ENCODE peak calls at places on chromosome 7, in four cellular contexts. H is H9, I is mesendoderm, O is H1. Y is an unnamed sample.

GRCh38 chr7:15305002-15305600 is 256.7 kb downstream of the AGMO start:
- DNase-seq in H (peak; percentile 38), O (no peak), I (peak; percentile 64), Y (peak; percentile 57)

GRCh38 chr7:36747251-36747968 is 23.1 kb upstream of the AOAH start:
- DNase-seq in I (peak; percentile 53), H (no peak), O (no peak), Y (no peak)

GRCh38 chr7:151858456-151858855 is 18.5 kb downstream of the PRKAG2 start:
- DNase-seq in H (no peak), I (no peak), O (no peak), Y (no peak)

GRCh38 chr7:33669251-33669670 is 236.1 kb upstream of the BMPER start:
- DNase-seq in I (peak; percentile 92), O (no peak), H (no peak), Y (peak; percentile 26)

GRCh38 chr7:67429735-67430134 is 433.1 kb downstream of the TYW1 start:
- DNase-seq in O (no peak), I (no peak), H (no peak), Y (no peak)

GRCh38 chr7:55118426-55118825 is 99.6 kb downstream of the EGFR start:
- DNase-seq in I (no peak), H (no peak), O (no peak), Y (no peak)

GRCh38 chr7:99562832-99563231 is 4.4 kb downstream of the ZNF655 start:
- DNase-seq in H (no peak), I (peak; percentile 98), O (no peak), Y (peak; percentile 94)

GRCh38 chr7:17661982-17662585 is 278.2 kb downstream of the SNX13 start:
- DNase-seq in H (no peak), I (peak; percentile 90), O (no peak), Y (no peak)

GRCh38 chr7:23680417-23681405 is 712 bp downstream of the FAM221A start:
- DNase-seq in I (peak; percentile 88), H (peak; percentile 86), O (peak; percentile 72), Y (no peak)

GRCh38 chr7:79598351-79598750 is 144.9 kb upstream of the MAGI2 start:
- DNase-seq in H (no peak), O (no peak), I (no peak), Y (no peak)

GRCh38 chr7:120833551-120833950 is 24.4 kb downstream of the TSPAN12 start:
- DNase-seq in H (no peak), O (no peak), I (peak; percentile 14), Y (no peak)

GRCh38 chr7:137992738-137993394 is 9.0 kb downstream of the CREB3L2 start:
- DNase-seq in I (no peak), O (no peak), H (no peak), Y (peak; percentile 81)

GRCh38 chr7:128192497-128193142 is 48.5 kb upstream of the LEP start:
- DNase-seq in I (no peak), O (no peak), H (peak; percentile 39), Y (no peak)

GRCh38 chr7:133303931-133304330 is 51.1 kb downstream of the EXOC4 start:
- DNase-seq in O (no peak), H (no peak), I (no peak), Y (no peak)

GRCh38 chr7:114981323-114981722 is 59.4 kb downstream of the MDFIC start:
- DNase-seq in O (no peak), I (peak; percentile 16), H (no peak), Y (no peak)

GRCh38 chr7:73770002-73770859 is at the start of gene CLDN3:
- DNase-seq in I (peak; percentile 83), O (peak; percentile 92), H (peak; percentile 96), Y (peak; percentile 78)

GRCh38 chr7:129341838-129342806 is 92.1 kb upstream of the STRIP2 start:
- DNase-seq in I (no peak), H (no peak), O (no peak), Y (no peak)

GRCh38 chr7:94050046-94050445 is 45.9 kb upstream of the BET1 start:
- DNase-seq in H (no peak), O (no peak), I (no peak), Y (no peak)

GRCh38 chr7:136405931-136406777 is 429.0 kb upstream of the MTPN start:
- DNase-seq in O (no peak), H (peak; percentile 61), I (peak; percentile 88), Y (peak; percentile 15)

GRCh38 chr7:114784756-114785155 is 137.1 kb upstream of the MDFIC start:
- DNase-seq in O (no peak), H (no peak), I (no peak), Y (no peak)

GRCh38 chr7:97024209-97025129 is at the start of gene DLX5:
- DNase-seq in I (peak; percentile 83), H (peak; percentile 91), O (peak; percentile 87), Y (peak; percentile 77)

GRCh38 chr7:125386211-125386610 is 456.6 kb upstream of the POT1 start:
- DNase-seq in H (no peak), O (no peak), I (peak; percentile 53), Y (peak; percentile 66)

GRCh38 chr7:139720705-139721231 is 57.0 kb downstream of the HIPK2 start:
- DNase-seq in O (no peak), I (no peak), H (no peak), Y (no peak)

GRCh38 chr7:119377-120163 is 72.8 kb upstream of the FAM20C start:
- DNase-seq in I (no peak), H (no peak), O (no peak), Y (no peak)

GRCh38 chr7:64114791-64115190 is 69.6 kb downstream of the ZNF727 start:
- DNase-seq in I (no peak), O (no peak), H (no peak), Y (no peak)

GRCh38 chr7:124754576-124755264 is 10.9 kb downstream of the GPR37 start:
- DNase-seq in H (no peak), I (no peak), O (no peak), Y (no peak)

GRCh38 chr7:75055830-75056431 is 17.7 kb downstream of the RCC1L start:
- DNase-seq in H (no peak), O (no peak), I (no peak), Y (no peak)

GRCh38 chr7:149239345-149240143 is at the start of gene ZNF212:
- DNase-seq in H (peak; percentile 97), I (peak; percentile 95), O (peak; percentile 92), Y (peak; percentile 99)

GRCh38 chr7:377069-378040 is 87.4 kb downstream of the FOXL3 start:
- DNase-seq in O (no peak), I (no peak), H (peak; percentile 34), Y (no peak)

GRCh38 chr7:133678137-133678814 is 425.4 kb downstream of the EXOC4 start:
- DNase-seq in O (no peak), H (no peak), I (no peak), Y (no peak)

GRCh38 chr7:122622682-122623081 is 76.2 kb downstream of the RNF133 start:
- DNase-seq in I (no peak), H (no peak), O (no peak), Y (no peak)

GRCh38 chr7:272631-273030 is 17.3 kb upstream of the FOXL3 start:
- DNase-seq in H (no peak), I (no peak), O (no peak), Y (no peak)

GRCh38 chr7:105304040-105304895 is 84.5 kb downstream of the SRPK2 start:
- DNase-seq in H (no peak), I (peak; percentile 11), O (no peak), Y (no peak)

GRCh38 chr7:74183653-74184450 is 9.7 kb downstream of the EIF4H start:
- DNase-seq in H (no peak), I (peak; percentile 70), O (no peak), Y (no peak)

GRCh38 chr7:103993551-103993950 is 4.1 kb upstream of the RELN start:
- DNase-seq in I (no peak), H (no peak), O (no peak), Y (no peak)

GRCh38 chr7:141710301-141710700 is 2.1 kb downstream of the WEE2 start:
- DNase-seq in H (no peak), I (no peak), O (no peak), Y (no peak)

GRCh38 chr7:37921876-37922275 is 1.4 kb downstream of the EPDR1 start:
- DNase-seq in I (no peak), O (no peak), H (no peak), Y (no peak)
- H3K79me2 ChIP-seq in I (no peaks in the 10 kb centered on the region), O (no peaks in the 10 kb centered on the region), H (no peaks in the 10 kb centered on the region), Y (no peaks in the 10 kb centered on the region)

DNA sequence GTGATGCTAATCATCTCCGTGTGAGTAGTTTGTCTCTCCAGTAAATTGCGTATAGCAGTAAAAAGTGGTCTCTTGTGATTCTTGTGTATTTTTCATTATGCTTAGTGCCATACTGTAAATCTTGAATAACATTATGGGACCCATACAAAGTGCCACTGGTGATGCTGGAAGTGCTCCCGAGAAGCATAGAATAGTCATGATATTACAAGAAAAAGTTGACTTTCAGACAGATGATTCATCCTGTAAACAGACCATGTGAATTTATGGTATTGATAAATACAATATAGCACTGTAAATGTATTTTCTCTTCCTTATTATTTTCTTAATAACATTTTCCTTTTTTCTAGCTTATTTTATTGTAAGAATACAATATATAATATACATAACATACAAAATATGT is 74.6 kb upstream of the CDK6 start:
- DNase-seq in H (no peak), I (no peak), O (no peak), Y (no peak)
- H3K18ac ChIP-seq in H (no peak overlapping the region), I (no peak overlapping the region), O (no peak overlapping the region), Y (no peak overlapping the region)

DNA sequence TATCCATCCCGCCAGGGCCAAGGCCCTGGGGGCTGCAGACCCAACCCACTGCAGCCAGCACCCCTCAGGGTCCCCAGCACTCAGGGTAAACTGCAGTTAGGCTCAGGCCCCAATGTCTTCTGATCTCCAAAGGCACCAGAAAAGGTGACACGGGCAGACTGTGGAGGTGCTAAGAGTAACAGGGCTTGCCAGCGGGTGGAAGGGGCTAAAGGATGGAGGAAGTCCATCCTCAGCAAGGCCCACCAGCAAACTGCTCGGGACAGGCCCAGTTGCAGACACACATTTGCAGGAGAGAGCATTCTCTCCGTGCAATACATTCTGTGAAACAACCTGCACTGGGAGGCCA is 95.6 kb upstream of the DDC start:
- DNase-seq in O (peak; percentile 23), I (no peak), H (no peak), Y (no peak)
- H3K79me2 ChIP-seq in O (no peaks in the 10 kb centered on the region), I (no peaks in the 10 kb centered on the region), H (no peaks in the 10 kb centered on the region), Y (no peaks in the 10 kb centered on the region)

GRCh38 chr7:158428842-158429753 is 158.5 kb downstream of the PTPRN2 start:
- DNase-seq in H (no peak), O (no peak), I (no peak), Y (no peak)
- H3K18ac ChIP-seq in H (no peak overlapping the region), O (no peak overlapping the region), I (no peak overlapping the region), Y (no peak overlapping the region)

GRCh38 chr7:90749774-90750173 is 153.7 kb downstream of the CDK14 start:
- DNase-seq in I (peak; percentile 75), O (no peak), H (no peak), Y (no peak)

GRCh38 chr7:90752051-90752450 is 155.9 kb downstream of the CDK14 start:
- DNase-seq in H (no peak), O (no peak), I (no peak), Y (no peak)

GRCh38 chr7:90755041-90755440 is 158.9 kb downstream of the CDK14 start:
- DNase-seq in H (no peak), O (no peak), I (no peak), Y (no peak)

GRCh38 chr7:90749262-90749661 is 153.1 kb downstream of the CDK14 start:
- DNase-seq in I (no peak), H (no peak), O (no peak), Y (no peak)

DNA sequence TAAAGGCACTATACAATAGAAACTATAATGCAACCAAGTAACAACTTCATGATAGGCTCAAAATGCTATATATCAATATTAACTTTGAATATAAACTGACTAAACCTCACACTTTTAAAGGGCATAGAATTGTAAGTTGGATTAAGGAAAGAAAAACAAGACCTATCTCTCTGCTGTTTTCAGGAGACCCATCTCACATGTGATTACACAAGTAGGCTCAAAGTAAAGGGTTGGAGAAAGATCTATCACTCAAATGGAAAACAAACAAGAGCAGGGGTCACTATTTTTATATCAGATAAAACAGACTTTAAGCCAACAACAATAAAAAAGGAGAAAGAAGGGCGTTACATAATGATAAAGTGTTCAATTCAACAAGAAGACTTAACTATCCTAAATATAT is 155.5 kb downstream of the CDK14 start:
- DNase-seq in H (no peak), I (no peak), O (no peak), Y (no peak)
- H3K79me2 ChIP-seq in H (no peaks in the 10 kb centered on the region), I (no peaks in the 10 kb centered on the region), O (no peaks in the 10 kb centered on the region), Y (no peaks in the 10 kb centered on the region)

Y was measured in trophoblast cell.